ENCODE peak calls at places on chromosomes 13 and 19, in four cellular contexts. One of them, this sample, is unnamed.

GRCh38 chr19:40312533-40312932 is 27.4 kb upstream of the AKT2 start:
- DNase-seq in hepatocyte: no peak
- DNase-seq in coronary artery: no peak
- DNase-seq in endodermal cell: no peak
- DNase-seq in this sample: no peak

GRCh38 chr19:44694184-44694579 is 4.8 kb upstream of the CEACAM16 start:
- DNase-seq in hepatocyte: no peak
- DNase-seq in coronary artery: no peak
- DNase-seq in endodermal cell: peak; percentile 77
- DNase-seq in this sample: no peak

GRCh38 chr13:44142540-44142867 is 231.1 kb upstream of the SERP2 start:
- DNase-seq in hepatocyte: peak; percentile 23
- DNase-seq in coronary artery: no peak
- DNase-seq in endodermal cell: no peak
- DNase-seq in this sample: no peak

GRCh38 chr19:5040544-5041167 is 71.7 kb downstream of the KDM4B start:
- DNase-seq in hepatocyte: no peak
- DNase-seq in coronary artery: no peak
- DNase-seq in endodermal cell: no peak
- DNase-seq in this sample: no peak

GRCh38 chr13:27973291-27973690 is 4.2 kb upstream of the CDX2 start:
- DNase-seq in hepatocyte: no peak
- DNase-seq in coronary artery: no peak
- DNase-seq in endodermal cell: no peak
- DNase-seq in this sample: no peak

GRCh38 chr13:114088234-114088633 is 44.2 kb downstream of the RASA3 start:
- DNase-seq in hepatocyte: no peak
- DNase-seq in coronary artery: no peak
- DNase-seq in endodermal cell: peak; percentile 49
- DNase-seq in this sample: peak; percentile 29

GRCh38 chr19:48631254-48631653 is 5.9 kb downstream of the DBP start:
- DNase-seq in hepatocyte: no peak
- DNase-seq in coronary artery: no peak
- DNase-seq in endodermal cell: peak; percentile 48
- DNase-seq in this sample: no peak

GRCh38 chr19:16702123-16702522 is 17.5 kb upstream of the NWD1 start:
- DNase-seq in hepatocyte: peak; percentile 23
- DNase-seq in coronary artery: no peak
- DNase-seq in endodermal cell: no peak
- DNase-seq in this sample: peak; percentile 71

GRCh38 chr13:88384542-88384941 is 713.4 kb downstream of the SLITRK5 start:
- DNase-seq in hepatocyte: no peak
- DNase-seq in coronary artery: no peak
- DNase-seq in endodermal cell: no peak
- DNase-seq in this sample: no peak

GRCh38 chr13:44312898-44313551 is 60.6 kb upstream of the SERP2 start:
- DNase-seq in hepatocyte: no peak
- DNase-seq in coronary artery: peak; percentile 1
- DNase-seq in endodermal cell: no peak
- DNase-seq in this sample: no peak

GRCh38 chr13:100274942-100275506 is 186.1 kb downstream of the PCCA start:
- DNase-seq in hepatocyte: no peak
- DNase-seq in coronary artery: no peak
- DNase-seq in endodermal cell: peak; percentile 68
- DNase-seq in this sample: no peak

GRCh38 chr13:109783815-109784589 is 2.4 kb downstream of the IRS2 start:
- DNase-seq in hepatocyte: no peak
- DNase-seq in coronary artery: peak; percentile 77
- DNase-seq in endodermal cell: peak; percentile 74
- DNase-seq in this sample: no peak
- H3K4me3 ChIP-seq in hepatocyte: peak overlapping the region; percentile 78
- H3K4me3 ChIP-seq in coronary artery: peak overlapping the region; percentile 85
- H3K4me3 ChIP-seq in endodermal cell: peak overlapping the region; percentile 53
- H3K4me3 ChIP-seq in this sample: peak overlapping the region; percentile 5

GRCh38 chr19:11141937-11142527 is 13.6 kb downstream of the SPC24 start:
- DNase-seq in hepatocyte: no peak
- DNase-seq in coronary artery: no peak
- DNase-seq in endodermal cell: peak; percentile 79
- DNase-seq in this sample: no peak

GRCh38 chr19:11140896-11141295 is 14.7 kb downstream of the SPC24 start:
- DNase-seq in hepatocyte: no peak
- DNase-seq in coronary artery: no peak
- DNase-seq in endodermal cell: no peak
- DNase-seq in this sample: no peak

GRCh38 chr19:11138659-11139526 is 16.7 kb downstream of the SPC24 start:
- DNase-seq in hepatocyte: peak; percentile 86
- DNase-seq in coronary artery: peak; percentile 92
- DNase-seq in endodermal cell: peak; percentile 88
- DNase-seq in this sample: peak; percentile 95

GRCh38 chr19:11145147-11145924 is 10.2 kb downstream of the SPC24 start:
- DNase-seq in hepatocyte: no peak
- DNase-seq in coronary artery: no peak
- DNase-seq in endodermal cell: no peak
- DNase-seq in this sample: no peak

DNA sequence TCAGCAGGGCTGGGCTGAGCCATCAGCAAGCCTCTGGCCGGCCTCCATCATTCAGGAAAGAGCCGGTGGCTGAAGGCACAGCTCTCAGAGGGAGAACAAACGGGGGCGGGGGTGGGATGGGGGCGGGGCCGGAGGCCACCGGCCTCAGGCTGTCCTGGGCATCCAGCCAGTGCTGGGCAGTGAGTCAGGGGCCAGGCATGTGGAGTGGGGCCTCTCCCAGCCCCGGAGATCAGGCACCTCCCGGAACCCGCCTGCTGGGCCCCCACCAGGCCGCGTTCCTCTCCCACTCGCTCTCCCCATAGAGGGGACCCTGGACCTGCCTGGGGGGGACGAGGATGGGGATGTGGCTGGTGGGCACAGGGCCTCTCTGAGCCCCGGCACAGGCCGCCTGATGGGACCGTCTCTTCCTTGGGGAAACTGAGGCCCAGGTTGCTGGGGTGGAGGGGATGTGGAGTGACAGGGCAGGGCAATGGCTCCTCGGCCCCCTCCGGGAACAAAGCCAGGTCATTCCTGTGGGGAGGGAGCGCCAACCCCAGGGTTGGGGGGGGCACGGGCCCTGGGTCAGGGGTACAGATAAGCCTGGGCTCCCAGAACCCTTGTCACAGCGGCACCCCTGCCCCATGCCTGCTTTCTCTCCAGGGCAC is 12.9 kb downstream of the SPC24 start:
- DNase-seq in hepatocyte: peak; percentile 96
- DNase-seq in coronary artery: peak; percentile 95
- DNase-seq in endodermal cell: peak; percentile 94
- DNase-seq in this sample: peak; percentile 74
- H3K4me3 ChIP-seq in hepatocyte: no peak overlapping the region
- H3K4me3 ChIP-seq in coronary artery: peak overlapping the region; percentile 62
- H3K4me3 ChIP-seq in endodermal cell: no peak overlapping the region
- H3K4me3 ChIP-seq in this sample: no peak overlapping the region

GRCh38 chr19:13102666-13103584 is at the start of gene LYL1:
- DNase-seq in hepatocyte: peak; percentile 82
- DNase-seq in coronary artery: peak; percentile 89
- DNase-seq in endodermal cell: peak; percentile 90
- DNase-seq in this sample: peak; percentile 96

GRCh38 chr19:13102416-13102665 is 317 bp downstream of the LYL1 start:
- DNase-seq in hepatocyte: no peak
- DNase-seq in coronary artery: no peak
- DNase-seq in endodermal cell: no peak
- DNase-seq in this sample: no peak

GRCh38 chr19:13100031-13100588 is 2.5 kb downstream of the LYL1 start:
- DNase-seq in hepatocyte: no peak
- DNase-seq in coronary artery: no peak
- DNase-seq in endodermal cell: no peak
- DNase-seq in this sample: no peak

GRCh38 chr19:13100871-13101589 is 1.6 kb downstream of the LYL1 start:
- DNase-seq in hepatocyte: no peak
- DNase-seq in coronary artery: no peak
- DNase-seq in endodermal cell: no peak
- DNase-seq in this sample: peak; percentile 85

DNA sequence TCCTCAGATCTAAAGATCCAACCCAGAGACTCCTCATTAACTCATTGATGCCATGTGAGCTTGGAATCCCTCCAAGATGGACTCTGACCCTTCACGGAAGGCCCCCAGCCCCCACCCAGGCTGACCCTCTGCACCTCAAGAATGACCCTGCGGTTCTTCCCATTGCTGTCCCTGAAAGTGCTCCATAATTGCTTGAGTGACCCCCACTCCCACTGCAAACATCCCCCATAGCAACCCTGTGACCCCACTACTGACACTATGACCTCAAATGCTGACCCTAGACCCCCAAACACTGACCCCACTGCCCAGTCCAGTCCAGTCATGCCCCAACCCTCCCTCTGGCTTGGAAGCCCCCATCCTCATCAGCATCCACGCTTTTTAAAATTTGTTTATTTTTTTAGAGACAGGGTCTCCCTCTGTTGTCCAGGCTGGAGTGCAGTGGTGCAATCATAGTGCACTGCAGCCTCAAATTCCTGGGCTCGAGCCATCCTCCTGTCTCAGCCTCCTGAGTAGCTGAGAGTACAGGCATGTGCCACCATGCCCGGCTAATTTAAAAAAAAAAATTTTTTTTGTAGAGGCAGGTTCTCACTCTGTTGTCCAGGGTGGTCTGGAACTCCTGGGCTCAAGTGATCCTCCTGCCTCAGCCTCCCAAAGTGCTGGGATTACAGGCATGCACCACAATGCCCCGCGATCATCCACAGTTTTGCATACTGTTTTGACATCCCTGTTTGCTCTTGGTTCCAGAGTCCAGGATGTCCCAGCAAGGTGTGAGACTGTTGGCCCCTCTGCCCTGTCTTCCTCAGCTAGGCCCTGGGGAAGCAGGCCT is 855 bp downstream of the LYL1 start:
- DNase-seq in hepatocyte: no peak
- DNase-seq in coronary artery: no peak
- DNase-seq in endodermal cell: no peak
- DNase-seq in this sample: peak; percentile 80
- H3K4me3 ChIP-seq in hepatocyte: no peak overlapping the region
- H3K4me3 ChIP-seq in coronary artery: peak overlapping the region; percentile 69
- H3K4me3 ChIP-seq in endodermal cell: no peak overlapping the region
- H3K4me3 ChIP-seq in this sample: peak overlapping the region; percentile 23

DNA sequence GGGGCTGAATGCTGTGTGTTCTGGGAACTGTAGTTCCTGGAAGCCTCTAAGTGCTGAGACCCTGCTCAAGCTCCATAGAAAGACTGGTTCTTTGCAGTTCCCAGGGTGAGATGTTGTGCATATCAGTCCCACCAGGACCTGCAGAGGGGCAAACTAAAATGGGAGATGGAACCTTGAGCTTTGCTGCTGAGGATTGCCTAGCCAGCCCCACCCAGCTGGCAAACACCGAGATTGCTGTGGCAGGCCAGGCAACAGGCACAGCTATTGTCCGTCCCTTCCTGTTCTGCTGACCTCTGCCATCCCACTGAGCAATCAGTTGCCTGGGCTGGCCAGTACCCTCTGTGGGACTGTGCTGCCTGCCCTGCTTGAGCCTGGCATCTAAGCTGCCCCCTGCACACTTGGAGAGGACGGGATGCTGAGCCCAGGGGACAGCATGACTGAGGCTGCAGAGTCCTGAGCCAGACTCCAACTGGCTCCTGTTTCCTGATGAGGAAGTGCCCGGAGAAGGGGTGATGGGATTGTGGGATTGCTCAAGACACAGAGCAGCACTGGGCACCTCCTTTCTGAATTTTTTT is 1.5 kb upstream of the GIPC1 start:
- DNase-seq in hepatocyte: no peak
- DNase-seq in coronary artery: no peak
- DNase-seq in endodermal cell: no peak
- DNase-seq in this sample: no peak
- H3K4me3 ChIP-seq in hepatocyte: no peak overlapping the region
- H3K4me3 ChIP-seq in coronary artery: no peak overlapping the region
- H3K4me3 ChIP-seq in endodermal cell: no peak overlapping the region
- H3K4me3 ChIP-seq in this sample: no peak overlapping the region

GRCh38 chr13:74335370-74335769 is 201.2 kb upstream of the KLF12 start:
- DNase-seq in hepatocyte: no peak
- DNase-seq in coronary artery: no peak
- DNase-seq in endodermal cell: no peak
- DNase-seq in this sample: no peak
- H3K4me3 ChIP-seq in hepatocyte: no peak overlapping the region
- H3K4me3 ChIP-seq in coronary artery: no peak overlapping the region
- H3K4me3 ChIP-seq in endodermal cell: no peak overlapping the region
- H3K4me3 ChIP-seq in this sample: no peak overlapping the region

DNA sequence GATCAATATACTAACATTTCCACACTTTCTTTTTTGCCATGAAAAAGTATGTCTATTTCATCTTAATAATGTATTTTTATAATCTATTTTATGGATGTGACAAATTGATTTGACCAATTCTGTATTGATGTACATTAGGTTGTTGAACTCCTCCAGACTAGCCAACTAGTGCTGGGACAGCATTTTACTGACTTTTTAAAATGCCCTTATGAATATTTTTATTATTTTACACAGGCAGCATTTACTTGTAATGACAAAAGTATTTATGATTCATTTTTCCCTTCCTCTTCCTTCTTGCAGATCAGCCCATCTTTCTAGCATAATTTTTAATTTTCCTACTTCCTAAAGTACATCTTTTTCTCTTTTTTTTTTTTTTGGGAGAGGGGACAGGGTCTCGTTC is 918 bp upstream of the FUZ start:
- DNase-seq in hepatocyte: no peak
- DNase-seq in coronary artery: no peak
- DNase-seq in endodermal cell: no peak
- DNase-seq in this sample: no peak
- H3K4me3 ChIP-seq in hepatocyte: no peak overlapping the region
- H3K4me3 ChIP-seq in coronary artery: peak overlapping the region; percentile 82
- H3K4me3 ChIP-seq in endodermal cell: no peak overlapping the region
- H3K4me3 ChIP-seq in this sample: no peak overlapping the region

DNA sequence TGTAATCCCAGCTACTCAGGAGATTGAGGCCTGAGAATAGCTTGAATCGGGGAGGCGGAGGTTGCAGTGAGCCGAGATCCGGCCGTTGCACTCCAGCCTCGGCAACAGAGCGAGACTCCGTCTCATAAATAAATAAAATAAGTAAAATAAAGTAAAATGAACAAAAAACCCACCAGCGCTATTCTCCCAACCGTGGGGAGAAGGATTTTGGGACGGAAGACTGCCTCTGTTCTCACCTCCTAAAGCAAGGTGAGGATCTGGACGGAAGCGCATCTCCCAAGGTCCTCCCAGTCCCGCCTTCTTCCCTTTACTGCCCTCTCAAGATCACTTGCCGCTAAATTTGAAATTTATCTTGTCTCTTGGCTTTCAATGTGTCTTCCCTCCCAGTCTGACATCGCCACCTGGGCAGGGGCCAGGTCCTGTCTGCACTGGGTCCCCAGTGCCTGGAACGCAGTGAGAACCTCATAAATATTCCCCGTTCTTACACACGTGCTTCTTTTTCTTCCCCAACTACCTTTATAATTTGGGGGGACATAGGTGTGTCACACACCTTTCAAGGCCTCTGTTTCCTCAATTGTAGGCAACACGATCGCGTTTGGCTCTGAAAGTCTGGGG is 1.2 kb upstream of the DNAJB1 start:
- DNase-seq in hepatocyte: no peak
- DNase-seq in coronary artery: no peak
- DNase-seq in endodermal cell: no peak
- DNase-seq in this sample: no peak
- H3K4me3 ChIP-seq in hepatocyte: no peak overlapping the region
- H3K4me3 ChIP-seq in coronary artery: peak overlapping the region; percentile 87
- H3K4me3 ChIP-seq in endodermal cell: peak overlapping the region; percentile 74
- H3K4me3 ChIP-seq in this sample: no peak overlapping the region

GRCh38 chr19:3813473-3814392 is 27.6 kb upstream of the MATK start:
- DNase-seq in hepatocyte: no peak
- DNase-seq in coronary artery: no peak
- DNase-seq in endodermal cell: peak; percentile 34
- DNase-seq in this sample: no peak
- H3K4me3 ChIP-seq in hepatocyte: no peak overlapping the region
- H3K4me3 ChIP-seq in coronary artery: no peak overlapping the region
- H3K4me3 ChIP-seq in endodermal cell: no peak overlapping the region
- H3K4me3 ChIP-seq in this sample: no peak overlapping the region